ENCODE peak calls at places on chromosomes 3 and 15, in four cellular contexts. T, H, V and W are unnamed samples.

GRCh38 chr3:194930439-194931204 is 244.9 kb downstream of the FAM43A start:
- DNase-seq in T (peak), H (peak), V (peak), W (peak)

GRCh38 chr15:93835378-93835777 is 396.0 kb upstream of the MCTP2 start:
- DNase-seq in T (no peak), H (no peak), V (no peak), W (no peak)

GRCh38 chr3:94961423-94962100 is 898.7 kb downstream of the NSUN3 start:
- DNase-seq in T (no peak), H (no peak), V (no peak), W (no peak)

GRCh38 chr15:81642451-81642990 is 268.5 kb upstream of the TMC3 start:
- DNase-seq in T (peak), H (no peak), V (no peak), W (no peak)

GRCh38 chr3:185537369-185537970 is 14.9 kb downstream of the LIPH start:
- DNase-seq in T (peak), H (peak), V (peak), W (peak)

GRCh38 chr15:67091073-67091965 is 25.9 kb downstream of the SMAD3 start:
- DNase-seq in T (peak), H (peak), V (peak), W (peak)

GRCh38 chr3:113247664-113248458 is 36.5 kb downstream of the BOC start:
- DNase-seq in T (no peak), H (no peak), V (no peak), W (no peak)

GRCh38 chr3:126512026-126512425 is 5.5 kb downstream of the UROC1 start:
- DNase-seq in T (no peak), H (no peak), V (peak), W (no peak)

GRCh38 chr3:98343647-98344507 is 9.8 kb upstream of the OR5K4 start:
- DNase-seq in T (peak), H (no peak), V (no peak), W (peak)

GRCh38 chr15:64455951-64456350 is 4.4 kb upstream of the ZNF609 start:
- DNase-seq in T (no peak), H (peak), V (no peak), W (peak)

GRCh38 chr3:88057650-88058321 is 1.0 kb downstream of the CGGBP1 start:
- DNase-seq in T (peak), H (no peak), V (no peak), W (peak)

GRCh38 chr3:67804545-67804944 is 150.1 kb upstream of the SUCLG2 start:
- DNase-seq in T (peak), H (no peak), V (no peak), W (no peak)

GRCh38 chr3:151983538-151983937 is 110.1 kb downstream of the SUCNR1 start:
- DNase-seq in T (no peak), H (no peak), V (no peak), W (no peak)

GRCh38 chr3:152458023-152458724 is 189.4 kb downstream of the MBNL1 start:
- DNase-seq in T (no peak), H (no peak), V (no peak), W (no peak)

GRCh38 chr15:72368895-72369294 is 6.9 kb downstream of the HEXA start:
- DNase-seq in T (no peak), H (peak), V (peak), W (no peak)

GRCh38 chr15:57591237-57591821 is 375 bp upstream of the MYZAP start:
- DNase-seq in T (no peak), H (no peak), V (no peak), W (peak)

GRCh38 chr3:55534876-55535275 is 47.8 kb upstream of the WNT5A start:
- DNase-seq in T (no peak), H (no peak), V (no peak), W (no peak)

GRCh38 chr3:110419571-110419970 is 652.0 kb upstream of the NECTIN3 start:
- DNase-seq in T (no peak), H (no peak), V (no peak), W (peak)

GRCh38 chr15:29936353-29937049 is 114.2 kb upstream of the TJP1 start:
- DNase-seq in T (peak), H (no peak), V (no peak), W (no peak)

GRCh38 chr3:131597816-131598215 is 95.0 kb upstream of the MRPL3 start:
- DNase-seq in T (no peak), H (no peak), V (no peak), W (no peak)

GRCh38 chr15:67465196-67465952 is 55.6 kb upstream of the C15orf61 start:
- DNase-seq in T (no peak), H (no peak), V (no peak), W (no peak)

GRCh38 chr3:71629289-71630252 is 46.0 kb upstream of the FOXP1 start:
- DNase-seq in T (peak), H (peak), V (peak), W (no peak)

GRCh38 chr3:46845397-46845859 is 17.8 kb downstream of the MYL3 start:
- DNase-seq in T (peak), H (peak), V (peak), W (no peak)

GRCh38 chr3:10416730-10417300 is 88.6 kb downstream of the ATP2B2 start:
- DNase-seq in T (no peak), H (no peak), V (no peak), W (no peak)

GRCh38 chr3:149466192-149466591 is 8.3 kb upstream of the TM4SF4 start:
- DNase-seq in T (peak), H (no peak), V (peak), W (peak)

GRCh38 chr3:66039590-66039887 is 821 bp upstream of the MAGI1 start:
- DNase-seq in T (no peak), H (peak), V (peak), W (peak)

DNA sequence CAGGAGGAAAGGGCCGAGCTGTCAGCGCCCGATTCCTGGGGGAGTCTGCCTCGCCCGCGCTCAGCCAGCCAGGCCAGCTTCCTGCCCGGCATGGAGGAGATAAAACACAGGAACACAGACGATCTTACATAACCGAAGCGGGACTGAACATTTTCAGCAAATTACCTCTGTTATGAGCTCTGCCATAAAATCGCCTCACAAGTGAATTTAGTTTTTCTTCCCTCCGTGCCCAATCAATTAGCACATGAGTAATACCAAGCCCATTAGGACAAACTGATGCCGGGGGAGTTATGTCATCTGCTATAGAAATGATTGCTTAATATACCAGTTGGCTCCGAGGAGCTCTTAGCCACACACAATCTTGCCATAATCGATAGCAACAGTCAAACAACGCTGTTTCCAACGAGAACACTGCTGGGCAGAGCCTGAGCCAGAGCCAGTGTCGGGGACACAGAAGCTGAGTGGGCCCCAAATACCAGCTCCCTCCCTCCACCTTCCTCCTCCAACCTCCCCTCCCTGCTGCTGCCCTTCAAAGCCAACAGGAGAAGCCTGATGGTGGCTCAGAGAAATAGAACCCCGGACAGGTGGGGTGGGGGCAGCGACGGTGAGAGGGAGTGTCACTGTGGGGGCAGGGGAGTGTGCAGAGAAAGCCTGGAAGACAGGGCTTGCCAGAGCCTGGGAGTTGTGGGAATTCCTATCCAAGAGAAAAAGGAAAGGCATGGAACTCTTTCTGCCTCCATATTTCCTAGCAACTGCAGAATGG is 279.4 kb upstream of the TLE3 start:
- DNase-seq in T (peak), H (peak), V (peak), W (peak)
- H3K4me3 ChIP-seq in T (no peak), H (no peak), V (no peak), W (no peak)

DNA sequence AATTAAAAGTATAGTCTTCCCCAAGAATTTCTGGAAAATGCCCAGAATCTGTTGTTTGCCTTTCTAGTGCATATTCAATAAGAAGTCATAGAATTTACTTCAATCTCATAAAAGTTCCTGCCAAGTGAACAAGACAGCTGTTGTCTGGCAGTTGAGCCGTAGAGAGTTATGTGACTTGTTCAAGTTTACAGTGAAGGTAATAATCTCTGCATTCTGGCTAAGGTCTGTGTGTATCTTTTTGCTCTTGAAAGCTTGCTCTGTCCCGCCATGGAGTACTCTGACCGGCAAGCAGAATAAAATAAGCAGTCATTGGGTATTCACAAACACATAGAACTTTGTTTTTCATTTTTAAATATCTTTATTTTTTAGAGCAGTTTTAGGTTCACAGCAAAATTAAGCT is 77.8 kb downstream of the GHSR start:
- DNase-seq in T (no peak), H (no peak), V (no peak), W (no peak)
- H3K27ac ChIP-seq in T (no peak), H (no peak), V (peak), W (no peak)

GRCh38 chr3:4772858-4773257 is 206.4 kb upstream of the BHLHE40 start:
- DNase-seq in T (no peak), H (no peak), V (no peak), W (no peak)

GRCh38 chr3:4770561-4770960 is 208.7 kb upstream of the BHLHE40 start:
- DNase-seq in T (no peak), H (no peak), V (no peak), W (no peak)

GRCh38 chr3:4771238-4771637 is 208.0 kb upstream of the BHLHE40 start:
- DNase-seq in T (no peak), H (no peak), V (no peak), W (no peak)

GRCh38 chr3:4773583-4773982 is 205.7 kb upstream of the BHLHE40 start:
- DNase-seq in T (no peak), H (no peak), V (no peak), W (no peak)

GRCh38 chr3:4772171-4772804 is 206.9 kb upstream of the BHLHE40 start:
- DNase-seq in T (peak), H (peak), V (peak), W (peak)
- TF ChIP-seq POLR2A in T (no peak), H (no peak), V (no peak), W (no peak)

DNA sequence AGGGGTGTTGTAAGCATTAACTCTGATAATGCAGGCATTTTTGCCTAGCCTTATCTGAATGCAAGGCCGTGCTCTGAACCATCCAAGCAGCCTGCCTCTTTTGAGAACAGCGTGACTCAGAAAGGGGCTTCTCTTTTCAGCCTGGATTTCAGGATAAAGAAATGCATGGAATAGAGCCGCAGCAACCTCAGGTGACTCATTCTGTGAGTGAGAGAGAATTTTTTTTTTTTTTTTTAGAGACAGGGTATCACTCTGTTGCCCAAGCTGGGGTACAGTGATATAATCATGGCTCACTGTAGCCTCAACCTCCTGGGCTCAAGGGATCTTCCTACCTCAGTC is 20.6 kb upstream of the PDE8A start:
- DNase-seq in T (peak), H (no peak), V (no peak), W (no peak)
- H3K4me3 ChIP-seq in T (no peak), H (no peak), V (no peak), W (no peak)

GRCh38 chr3:8967553-8967952 is 4.3 kb upstream of the RAD18 start:
- DNase-seq in T (no peak), H (no peak), V (no peak), W (no peak)

GRCh38 chr3:8964436-8965370 is 1.4 kb upstream of the RAD18 start:
- DNase-seq in T (peak), H (no peak), V (no peak), W (peak)

GRCh38 chr3:8966150-8966819 is 3.0 kb upstream of the RAD18 start:
- DNase-seq in T (no peak), H (no peak), V (no peak), W (no peak)

GRCh38 chr3:8968375-8968882 is 5.2 kb upstream of the RAD18 start:
- DNase-seq in T (no peak), H (no peak), V (no peak), W (no peak)

DNA sequence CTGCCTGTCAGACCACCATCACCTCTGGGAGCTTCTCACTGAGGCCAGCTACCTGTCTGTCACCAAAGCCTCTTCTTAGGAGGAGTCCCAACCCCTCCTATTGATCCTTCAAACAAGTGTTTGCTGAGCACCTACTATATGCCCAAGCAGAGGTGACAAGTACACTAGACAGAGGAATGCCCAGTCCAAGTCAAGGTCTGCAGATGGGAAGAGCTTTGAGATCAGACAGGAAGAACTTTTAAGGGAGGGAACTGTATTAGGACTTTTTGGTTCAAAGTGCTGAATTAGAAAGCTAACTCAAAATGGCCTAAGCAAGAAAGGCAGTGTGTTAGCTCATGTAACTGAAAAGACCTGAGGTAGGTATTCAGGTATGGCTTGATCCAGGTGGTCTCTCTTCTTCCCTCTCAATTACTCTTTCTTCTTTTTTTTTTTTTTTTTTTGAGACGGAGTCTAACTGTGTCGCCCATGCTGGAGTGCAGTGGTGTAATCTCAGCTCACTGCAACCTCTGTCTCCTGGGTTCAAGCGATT is 3.6 kb upstream of the RAD18 start:
- DNase-seq in T (no peak), H (no peak), V (no peak), W (no peak)
- H3K27ac ChIP-seq in T (no peak), H (no peak), V (no peak), W (no peak)

DNA sequence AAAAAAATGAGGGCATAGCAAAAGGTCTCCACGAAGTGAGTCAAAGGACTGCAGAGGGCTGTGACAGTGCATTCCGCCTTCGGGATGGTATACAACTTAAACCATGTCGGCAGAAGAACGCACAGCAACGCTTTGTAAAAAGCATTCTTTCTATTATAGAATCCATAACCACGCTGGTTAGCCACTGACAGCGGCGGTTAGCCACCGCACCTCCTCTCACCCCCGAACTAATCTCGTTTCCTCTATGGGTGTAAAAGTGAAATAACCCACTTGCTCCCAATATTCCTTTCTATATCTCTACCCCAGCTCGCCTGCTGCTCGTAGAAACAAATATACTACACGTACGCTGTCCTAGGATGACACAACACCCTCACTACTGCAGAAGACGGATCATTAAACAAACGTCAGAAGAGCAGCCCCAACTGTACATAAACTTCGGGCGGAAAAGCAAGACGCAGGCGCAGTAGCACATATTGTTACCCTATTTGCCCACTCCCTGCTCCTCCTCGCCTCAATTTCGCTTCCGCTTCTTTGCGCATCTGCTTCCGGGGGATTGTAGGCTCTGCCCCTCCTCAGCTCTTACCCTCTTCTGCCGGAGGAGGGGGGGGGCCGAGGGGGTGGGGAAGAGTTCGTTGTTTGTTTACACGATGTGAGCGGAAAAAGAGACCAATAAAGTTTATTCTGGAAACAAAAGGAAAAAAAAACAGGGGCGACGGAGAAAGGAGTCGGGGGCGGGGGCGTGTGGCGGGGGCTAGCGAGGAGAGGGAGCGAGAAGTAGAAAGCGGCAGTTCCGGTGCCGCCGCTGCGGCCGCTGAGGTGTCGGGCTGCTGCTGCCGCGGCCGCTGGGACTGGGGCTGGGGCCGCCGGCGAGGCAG is at the start of gene PIK3CA:
- DNase-seq in T (peak), H (peak), V (peak), W (peak)
- TF ChIP-seq POLR2A in T (peak), H (no peak), V (peak), W (peak)

DNA sequence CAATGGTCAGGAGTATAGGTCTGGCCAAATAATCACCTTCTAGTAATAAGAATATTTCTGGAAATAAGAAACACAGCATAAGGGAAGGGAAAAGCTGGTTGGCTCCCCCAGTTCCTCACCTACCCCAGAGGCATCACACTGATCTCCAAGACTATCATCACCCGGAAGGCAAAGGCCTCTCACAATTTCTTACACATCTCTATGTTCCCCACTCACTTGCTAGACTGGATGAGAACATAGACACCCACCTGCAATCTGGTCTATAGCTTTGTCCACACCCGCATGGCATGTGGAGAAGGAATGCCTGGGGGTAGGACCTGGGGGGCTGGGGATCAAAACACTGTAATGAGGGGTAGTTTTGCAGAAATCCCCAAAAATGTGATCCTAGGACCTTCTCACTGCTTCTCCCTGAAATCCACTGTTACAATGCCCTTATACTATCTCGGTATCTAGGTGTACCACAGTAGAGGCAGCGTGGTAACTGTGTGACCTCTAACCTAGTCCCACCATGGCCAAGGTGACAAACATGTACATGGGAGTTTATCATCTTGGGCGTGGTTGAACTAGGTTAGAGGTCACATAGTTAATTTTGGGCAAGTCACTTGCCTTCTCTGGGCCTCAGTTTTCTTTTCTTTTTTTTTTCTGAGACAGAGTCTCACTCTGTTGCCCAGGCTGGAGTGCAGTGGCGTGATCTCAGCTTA is 29.5 kb upstream of the NRROS start:
- DNase-seq in T (no peak), H (no peak), V (no peak), W (no peak)
- H3K4me3 ChIP-seq in T (no peak), H (no peak), V (no peak), W (no peak)

DNA sequence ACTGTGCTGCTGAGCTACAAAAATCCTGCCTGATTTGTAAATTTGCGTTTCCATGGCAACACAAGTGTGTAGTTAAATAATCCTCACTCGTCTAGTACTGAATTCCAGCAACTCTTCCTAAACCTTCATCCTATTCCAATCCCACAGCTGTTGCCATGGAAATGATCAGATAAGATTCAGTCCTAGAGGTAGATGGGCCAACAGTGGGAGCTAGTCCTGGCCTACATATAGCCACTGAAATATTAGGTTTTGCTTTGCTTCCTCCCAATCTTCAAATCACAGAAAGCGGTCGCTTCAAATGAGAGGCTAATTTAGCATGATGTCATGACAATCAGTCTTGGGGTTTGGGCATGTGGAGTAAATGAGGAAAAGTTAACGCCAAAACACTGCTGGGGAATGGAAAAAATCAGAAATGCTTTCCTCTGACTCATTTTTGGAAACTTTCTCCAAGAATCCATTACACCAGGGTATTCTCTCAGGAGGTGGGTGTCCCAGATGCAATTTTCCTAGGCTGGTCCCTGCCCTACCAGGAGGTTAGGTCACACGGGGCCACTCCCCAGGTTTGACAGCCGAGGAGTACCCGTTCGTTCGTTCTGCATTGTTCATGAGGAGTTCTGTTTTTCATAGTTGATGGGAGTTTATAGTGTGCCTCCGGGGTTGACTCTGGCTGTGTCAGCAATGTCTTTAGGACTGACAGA is 159.2 kb upstream of the SLCO3A1 start:
- DNase-seq in T (peak), H (no peak), V (peak), W (no peak)
- H3K27ac ChIP-seq in T (peak), H (peak), V (peak), W (no peak)